ENCODE peak calls at places on chromosomes 12 and 14, in five cellular contexts. B, E, Z, D and I are unnamed samples.

GRCh38 chr14:90272523-90272922 is 16.2 kb downstream of the PSMC1 start:
- DNase-seq in B (no peak), E (no peak), Z (no peak), D (no peak), I (no peak)

GRCh38 chr12:111024205-111024794 is 103.9 kb upstream of the MYL2 start:
- DNase-seq in B (peak), E (peak), Z (peak), D (peak), I (no peak)

GRCh38 chr12:104662908-104663307 is 206.2 kb downstream of the CHST11 start:
- DNase-seq in B (no peak), E (no peak), Z (no peak), D (no peak), I (no peak)

GRCh38 chr14:34104750-34105397 is 154.0 kb upstream of the EGLN3 start:
- DNase-seq in B (no peak), E (no peak), Z (no peak), D (no peak), I (no peak)

GRCh38 chr14:54338696-54339317 is 58.0 kb upstream of the CDKN3 start:
- DNase-seq in B (no peak), E (no peak), Z (peak), D (no peak), I (no peak)

GRCh38 chr12:124510301-124510970 is 57.0 kb downstream of the NCOR2 start:
- DNase-seq in B (no peak), E (no peak), Z (peak), D (no peak), I (peak)

GRCh38 chr12:120283318-120283717 is 8.4 kb downstream of the RNU4-2 start:
- DNase-seq in B (no peak), E (no peak), Z (no peak), D (no peak), I (no peak)

GRCh38 chr12:5402009-5402408 is 29.9 kb upstream of the NTF3 start:
- DNase-seq in B (no peak), E (no peak), Z (no peak), D (no peak), I (no peak)

GRCh38 chr14:106500571-106500970 is 974.2 kb downstream of the TMEM121 start:
- DNase-seq in B (no peak), E (no peak), Z (no peak), D (no peak), I (no peak)

GRCh38 chr14:71751264-71751663 is 181.0 kb upstream of the RGS6 start:
- DNase-seq in B (no peak), E (no peak), Z (no peak), D (no peak), I (no peak)

GRCh38 chr14:37116933-37117844 is 55.2 kb downstream of the SLC25A21 start:
- DNase-seq in B (no peak), E (no peak), Z (peak), D (no peak), I (no peak)

GRCh38 chr12:3046441-3047200 is 30.6 kb upstream of the TSPAN9 start:
- DNase-seq in B (peak), E (no peak), Z (no peak), D (no peak), I (no peak)

GRCh38 chr12:32811686-32812392 is 56.1 kb upstream of the YARS2 start:
- DNase-seq in B (no peak), E (no peak), Z (no peak), D (no peak), I (no peak)

GRCh38 chr14:81153187-81153586 is 67.6 kb downstream of the GTF2A1 start:
- DNase-seq in B (no peak), E (no peak), Z (no peak), D (no peak), I (no peak)

GRCh38 chr12:6333566-6333965 is 8.3 kb downstream of the TNFRSF1A start:
- DNase-seq in B (peak), E (no peak), Z (no peak), D (no peak), I (no peak)

GRCh38 chr14:71651228-71651627 is 281.0 kb upstream of the RGS6 start:
- DNase-seq in B (no peak), E (no peak), Z (peak), D (no peak), I (peak)

GRCh38 chr14:65012353-65012752 is 25.7 kb downstream of the FNTB start:
- DNase-seq in B (no peak), E (no peak), Z (peak), D (no peak), I (no peak)

GRCh38 chr14:64928239-64929002 is 14.1 kb downstream of the GPX2 start:
- DNase-seq in B (no peak), E (no peak), Z (no peak), D (no peak), I (no peak)

GRCh38 chr12:68276400-68276930 is 23.1 kb upstream of the IL22 start:
- DNase-seq in B (no peak), E (no peak), Z (no peak), D (no peak), I (no peak)

GRCh38 chr12:54596526-54596946 is 8.1 kb upstream of the PPP1R1A start:
- DNase-seq in B (peak), E (no peak), Z (peak), D (no peak), I (peak)

GRCh38 chr12:108332791-108333382 is 6.2 kb downstream of the CMKLR1 start:
- DNase-seq in B (peak), E (peak), Z (peak), D (no peak), I (peak)

GRCh38 chr12:113388351-113388750 is 15.3 kb downstream of the SDS start:
- DNase-seq in B (no peak), E (no peak), Z (no peak), D (no peak), I (no peak)

GRCh38 chr12:53809005-53809404 is 57.2 kb upstream of the CISTR start:
- DNase-seq in B (no peak), E (no peak), Z (no peak), D (no peak), I (no peak)

GRCh38 chr14:41901089-41901488 is 294.4 kb downstream of the LRFN5 start:
- DNase-seq in B (no peak), E (no peak), Z (no peak), D (no peak), I (no peak)

GRCh38 chr12:99213047-99213446 is 434.5 kb upstream of the GARIN6 start:
- DNase-seq in B (no peak), E (no peak), Z (no peak), D (no peak), I (no peak)

GRCh38 chr14:106518054-106518943 is 991.9 kb downstream of the TMEM121 start:
- DNase-seq in B (peak), E (no peak), Z (peak), D (peak), I (no peak)

GRCh38 chr12:51620448-51620847 is 29.4 kb downstream of the SCN8A start:
- DNase-seq in B (no peak), E (no peak), Z (no peak), D (no peak), I (no peak)

GRCh38 chr14:54637829-54638446 is 71.0 kb downstream of the SAMD4A start:
- DNase-seq in B (no peak), E (no peak), Z (no peak), D (no peak), I (no peak)

GRCh38 chr12:108561852-108562347 is 496 bp upstream of the ISCU start:
- DNase-seq in B (no peak), E (no peak), Z (no peak), D (no peak), I (no peak)